ENCODE peak calls at places on chromosomes 6 and 20, in seven cellular contexts. Q is brain microvascular endothelial cell, U is right cardiac atrium, K is mammary epithelial cell, R is ovary, A is pancreas, L is psoas muscle. Y is an unnamed sample.

GRCh38 chr6:125300992-125301434 is 754 bp downstream of the HDDC2 start:
- DNase-seq in R (no peak), K (no peak), Q (peak; percentile 34), U (no peak), A (no peak), L (no peak), Y (no peak)

GRCh38 chr20:25196701-25197120 is 1.2 kb downstream of the ENTPD6 start:
- DNase-seq in R (no peak), K (no peak), U (no peak), A (peak; percentile 44), Q (no peak), L (no peak), Y (no peak)

GRCh38 chr6:74755748-74756147 is 450.1 kb downstream of the COL12A1 start:
- DNase-seq in R (no peak), A (no peak), K (no peak), U (no peak), L (no peak), Q (no peak), Y (no peak)

GRCh38 chr6:106421491-106421890 is 61.0 kb downstream of the CRYBG1 start:
- DNase-seq in R (no peak), K (no peak), Q (peak; percentile 29), L (no peak), A (no peak), U (no peak), Y (no peak)

GRCh38 chr6:43383021-43383667 is 13.7 kb upstream of the ZNF318 start:
- DNase-seq in K (peak; percentile 62), U (no peak), L (no peak), A (no peak), Q (peak; percentile 47), R (no peak), Y (no peak)

GRCh38 chr6:116019428-116019827 is 41.3 kb downstream of the FRK start:
- DNase-seq in R (no peak), U (no peak), K (no peak), A (no peak), Q (no peak), L (no peak), Y (no peak)

GRCh38 chr6:151620179-151620578 is 126.4 kb downstream of the CCDC170 start:
- DNase-seq in A (no peak), Q (no peak), U (no peak), R (no peak), K (no peak), L (no peak), Y (no peak)

GRCh38 chr6:167664678-167665445 is 161.8 kb upstream of the AFDN start:
- DNase-seq in L (no peak), A (no peak), K (no peak), U (no peak), Q (no peak), R (no peak), Y (no peak)

GRCh38 chr6:82741996-82742385 is 323.6 kb downstream of the UBE3D start:
- DNase-seq in A (no peak), K (no peak), L (no peak), R (no peak), U (no peak), Q (no peak), Y (no peak)

GRCh38 chr6:161327360-161327953 is 53.6 kb upstream of the AGPAT4 start:
- DNase-seq in L (no peak), Q (no peak), R (no peak), U (no peak), A (no peak), K (no peak), Y (no peak)

GRCh38 chr6:145891126-145891525 is 73.0 kb downstream of the SHPRH start:
- DNase-seq in K (no peak), U (no peak), A (no peak), R (no peak), L (no peak), Q (peak; percentile 82), Y (no peak)

GRCh38 chr6:170273191-170273590 is 17.7 kb downstream of the DLL1 start:
- DNase-seq in U (no peak), A (peak; percentile 32), Q (no peak), L (no peak), K (no peak), R (no peak), Y (no peak)

GRCh38 chr6:157272866-157273755 is 50.2 kb downstream of the TMEM242 start:
- DNase-seq in Q (no peak), K (no peak), A (no peak), L (no peak), R (no peak), U (no peak), Y (no peak)

GRCh38 chr6:157274471-157275226 is 48.7 kb downstream of the TMEM242 start:
- DNase-seq in R (peak; percentile 71), Q (peak; percentile 18), L (peak; percentile 77), K (peak; percentile 59), U (peak; percentile 79), A (peak; percentile 82), Y (no peak)

GRCh38 chr6:157273756-157274088 is 49.6 kb downstream of the TMEM242 start:
- DNase-seq in A (no peak), R (peak; percentile 43), K (no peak), U (peak; percentile 35), Q (peak; percentile 27), L (no peak), Y (no peak)

GRCh38 chr6:157272372-157272771 is 50.9 kb downstream of the TMEM242 start:
- DNase-seq in Q (no peak), K (no peak), U (no peak), L (no peak), R (no peak), A (no peak), Y (no peak)

DNA sequence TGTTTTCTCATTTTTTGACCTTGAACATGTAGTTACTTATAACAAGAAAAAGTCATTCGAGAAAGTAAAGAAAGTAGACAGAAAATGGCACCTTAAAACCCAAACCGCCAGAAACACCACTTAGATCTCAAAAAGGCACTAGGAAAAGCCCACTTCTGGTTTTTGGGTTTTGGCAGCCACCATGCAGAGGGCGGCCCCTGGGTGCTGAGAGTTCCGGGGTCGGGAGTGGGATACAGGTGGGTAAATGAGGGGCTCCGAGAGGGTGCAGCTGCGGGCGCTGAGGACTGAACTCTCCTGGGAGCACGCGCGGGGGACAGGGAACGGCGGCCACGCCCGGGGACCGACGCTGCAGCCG is 49.2 kb downstream of the TMEM242 start:
- DNase-seq in L (no peak), K (no peak), U (no peak), Q (no peak), R (no peak), A (no peak), Y (no peak)
- H3K27ac ChIP-seq in L (peak overlapping the region; percentile 50), K (no peak overlapping the region), U (no peak overlapping the region), Q (peak overlapping the region; percentile 46), R (peak overlapping the region; percentile 66), A (no peak overlapping the region), Y (no peak overlapping the region)

GRCh38 chr6:157245486-157245885 is 77.8 kb downstream of the TMEM242 start:
- DNase-seq in L (no peak), K (no peak), R (no peak), Q (no peak), U (no peak), A (no peak), Y (no peak)

GRCh38 chr6:157244780-157245179 is 78.5 kb downstream of the TMEM242 start:
- DNase-seq in A (no peak), K (no peak), L (no peak), U (no peak), R (no peak), Q (no peak), Y (no peak)

GRCh38 chr6:157244175-157244574 is 79.1 kb downstream of the TMEM242 start:
- DNase-seq in R (no peak), L (no peak), K (no peak), U (no peak), A (no peak), Q (peak; percentile 24), Y (no peak)

GRCh38 chr6:157246771-157247484 is 76.4 kb downstream of the TMEM242 start:
- DNase-seq in K (no peak), L (no peak), A (no peak), U (no peak), R (no peak), Q (no peak), Y (no peak)

DNA sequence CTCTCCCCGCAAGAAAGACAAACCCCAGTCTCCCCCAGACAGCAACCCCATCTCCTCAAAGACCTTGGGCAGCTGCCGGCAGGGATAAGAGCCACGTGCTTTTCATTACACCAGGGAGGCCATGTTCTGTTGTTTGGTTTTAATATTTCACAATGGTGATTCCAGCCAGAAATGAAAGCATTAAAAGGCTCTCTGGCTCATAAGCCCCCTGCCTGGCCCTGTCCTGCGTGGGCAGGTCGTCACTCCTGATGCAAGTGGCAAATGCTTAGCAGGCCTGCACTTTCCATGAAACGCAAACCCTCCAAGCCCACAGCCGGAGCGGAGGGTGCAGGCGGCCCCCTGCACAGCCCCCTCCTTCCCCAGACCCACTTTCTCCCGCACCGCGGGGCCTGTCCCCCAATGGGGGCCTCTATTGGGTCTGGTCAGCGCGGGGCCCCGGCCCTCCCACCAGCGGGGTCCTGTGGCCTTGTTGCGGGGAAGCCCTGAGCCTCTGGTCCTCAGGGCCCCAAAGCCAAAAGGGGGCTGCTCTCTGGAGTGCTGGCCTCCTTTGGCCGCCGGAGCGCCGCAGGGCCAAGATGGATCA is 77.2 kb downstream of the TMEM242 start:
- DNase-seq in Q (no peak), L (peak; percentile 58), A (no peak), K (no peak), R (peak; percentile 73), U (peak; percentile 55), Y (no peak)
- H3K27ac ChIP-seq in Q (no peak overlapping the region), L (no peak overlapping the region), A (no peak overlapping the region), K (no peak overlapping the region), R (no peak overlapping the region), U (no peak overlapping the region), Y (no peak overlapping the region)

GRCh38 chr6:2266031-2266430 is 20.6 kb upstream of the GMDS start:
- DNase-seq in A (no peak), Q (no peak), R (no peak), U (no peak), L (no peak), K (no peak), Y (no peak)

GRCh38 chr6:2263896-2264295 is 18.5 kb upstream of the GMDS start:
- DNase-seq in R (no peak), L (no peak), A (no peak), K (no peak), U (no peak), Q (no peak), Y (no peak)

GRCh38 chr6:2264932-2265331 is 19.5 kb upstream of the GMDS start:
- DNase-seq in L (no peak), U (no peak), R (no peak), A (no peak), K (peak; percentile 87), Q (peak; percentile 30), Y (peak; percentile 54)

GRCh38 chr6:2270049-2270448 is 24.6 kb upstream of the GMDS start:
- DNase-seq in A (no peak), L (no peak), R (no peak), U (no peak), K (no peak), Q (no peak), Y (no peak)

DNA sequence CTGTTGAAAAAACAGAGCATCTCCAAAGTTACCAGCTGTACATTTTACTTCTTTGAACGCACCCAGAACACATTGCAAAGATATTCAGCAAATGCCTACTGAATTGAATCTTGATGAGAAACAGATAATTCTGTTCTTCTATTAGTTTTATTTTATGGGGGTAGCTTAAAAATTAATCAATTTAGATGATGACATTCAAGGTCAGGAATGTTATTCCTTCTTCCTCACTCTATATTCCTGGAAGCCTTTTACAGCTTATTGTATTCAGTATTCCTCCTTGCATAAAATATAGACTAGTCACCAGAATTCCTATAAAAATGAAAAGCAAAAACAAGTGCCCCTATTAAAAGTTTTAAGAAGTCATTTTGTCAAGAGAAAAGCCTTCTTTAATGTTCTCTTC is 21.4 kb upstream of the GMDS start:
- DNase-seq in U (no peak), L (no peak), A (no peak), Q (no peak), K (no peak), R (no peak), Y (no peak)
- H3K27ac ChIP-seq in U (no peak overlapping the region), L (no peak overlapping the region), A (no peak overlapping the region), Q (no peak overlapping the region), K (no peak overlapping the region), R (no peak overlapping the region), Y (no peak overlapping the region)

GRCh38 chr6:36094238-36094637 is 36.1 kb upstream of the MAPK13 start:
- DNase-seq in K (no peak), A (no peak), Q (no peak), R (no peak), U (no peak), L (no peak), Y (no peak)
- H3K27ac ChIP-seq in K (no peak overlapping the region), A (no peak overlapping the region), Q (no peak overlapping the region), R (no peak overlapping the region), U (no peak overlapping the region), L (no peak overlapping the region), Y (peak overlapping the region; percentile 47)